ENCODE peak calls at places on chromosomes 4 and X, in four cellular contexts. One of them, this sample, is unnamed.

GRCh38 chrX:140439455-140439854 is 65.4 kb downstream of the SOX3 start:
- DNase-seq in germinal center: no peak
- DNase-seq in activated CD8-positive, alpha-beta memory T cell treated with anti-CD3 and anti-CD28 coated beads for 1 hour: no peak
- DNase-seq in psoas muscle: no peak
- DNase-seq in this sample: no peak

GRCh38 chr4:87122252-87122651 is 98.2 kb downstream of the KLHL8 start:
- DNase-seq in germinal center: no peak
- DNase-seq in activated CD8-positive, alpha-beta memory T cell treated with anti-CD3 and anti-CD28 coated beads for 1 hour: no peak
- DNase-seq in psoas muscle: peak
- DNase-seq in this sample: no peak

GRCh38 chr4:166143227-166143626 is 270.2 kb downstream of the TLL1 start:
- DNase-seq in germinal center: no peak
- DNase-seq in activated CD8-positive, alpha-beta memory T cell treated with anti-CD3 and anti-CD28 coated beads for 1 hour: no peak
- DNase-seq in psoas muscle: no peak
- DNase-seq in this sample: no peak

GRCh38 chrX:78619829-78620228 is 39.3 kb downstream of the RTL3 start:
- DNase-seq in germinal center: no peak
- DNase-seq in activated CD8-positive, alpha-beta memory T cell treated with anti-CD3 and anti-CD28 coated beads for 1 hour: no peak
- DNase-seq in psoas muscle: no peak
- DNase-seq in this sample: no peak

GRCh38 chr4:108559911-108560310 is 60.5 kb upstream of the RPL34 start:
- DNase-seq in germinal center: no peak
- DNase-seq in activated CD8-positive, alpha-beta memory T cell treated with anti-CD3 and anti-CD28 coated beads for 1 hour: no peak
- DNase-seq in psoas muscle: no peak
- DNase-seq in this sample: no peak

GRCh38 chr4:2837904-2838496 is 5.6 kb upstream of the ADD1 start:
- DNase-seq in germinal center: peak
- DNase-seq in activated CD8-positive, alpha-beta memory T cell treated with anti-CD3 and anti-CD28 coated beads for 1 hour: peak
- DNase-seq in psoas muscle: no peak
- DNase-seq in this sample: no peak

GRCh38 chr4:44848466-44848865 is 122.1 kb upstream of the GNPDA2 start:
- DNase-seq in germinal center: no peak
- DNase-seq in activated CD8-positive, alpha-beta memory T cell treated with anti-CD3 and anti-CD28 coated beads for 1 hour: no peak
- DNase-seq in psoas muscle: no peak
- DNase-seq in this sample: no peak

GRCh38 chr4:183926950-183927349 is 21.8 kb downstream of the STOX2 start:
- DNase-seq in germinal center: no peak
- DNase-seq in activated CD8-positive, alpha-beta memory T cell treated with anti-CD3 and anti-CD28 coated beads for 1 hour: no peak
- DNase-seq in psoas muscle: no peak
- DNase-seq in this sample: no peak

GRCh38 chr4:14117575-14118228 is 490.2 kb upstream of the BOD1L1 start:
- DNase-seq in germinal center: no peak
- DNase-seq in activated CD8-positive, alpha-beta memory T cell treated with anti-CD3 and anti-CD28 coated beads for 1 hour: no peak
- DNase-seq in psoas muscle: no peak
- DNase-seq in this sample: no peak

GRCh38 chr4:134668237-134668636 is 466.6 kb upstream of the PABPC4L start:
- DNase-seq in germinal center: no peak
- DNase-seq in activated CD8-positive, alpha-beta memory T cell treated with anti-CD3 and anti-CD28 coated beads for 1 hour: no peak
- DNase-seq in psoas muscle: no peak
- DNase-seq in this sample: no peak

GRCh38 chr4:116073051-116073450 is 959.6 kb upstream of the NDST4 start:
- DNase-seq in germinal center: no peak
- DNase-seq in activated CD8-positive, alpha-beta memory T cell treated with anti-CD3 and anti-CD28 coated beads for 1 hour: no peak
- DNase-seq in psoas muscle: no peak
- DNase-seq in this sample: no peak

GRCh38 chrX:149829751-149830191 is 48.0 kb downstream of the MAGEA9 start:
- DNase-seq in germinal center: no peak
- DNase-seq in activated CD8-positive, alpha-beta memory T cell treated with anti-CD3 and anti-CD28 coated beads for 1 hour: no peak
- DNase-seq in psoas muscle: no peak
- DNase-seq in this sample: peak

GRCh38 chr4:127967141-127967775 is 2.1 kb downstream of the ABHD18 start:
- DNase-seq in germinal center: no peak
- DNase-seq in activated CD8-positive, alpha-beta memory T cell treated with anti-CD3 and anti-CD28 coated beads for 1 hour: no peak
- DNase-seq in psoas muscle: no peak
- DNase-seq in this sample: no peak

GRCh38 chr4:13917010-13917409 is 289.5 kb upstream of the BOD1L1 start:
- DNase-seq in germinal center: no peak
- DNase-seq in activated CD8-positive, alpha-beta memory T cell treated with anti-CD3 and anti-CD28 coated beads for 1 hour: no peak
- DNase-seq in psoas muscle: no peak
- DNase-seq in this sample: no peak

GRCh38 chrX:30278365-30278764 is 30.8 kb downstream of the NR0B1 start:
- DNase-seq in germinal center: no peak
- DNase-seq in activated CD8-positive, alpha-beta memory T cell treated with anti-CD3 and anti-CD28 coated beads for 1 hour: no peak
- DNase-seq in psoas muscle: no peak
- DNase-seq in this sample: no peak

GRCh38 chrX:65689377-65689776 is 21.9 kb downstream of the MSN start:
- DNase-seq in germinal center: no peak
- DNase-seq in activated CD8-positive, alpha-beta memory T cell treated with anti-CD3 and anti-CD28 coated beads for 1 hour: no peak
- DNase-seq in psoas muscle: no peak
- DNase-seq in this sample: no peak

GRCh38 chr4:43835869-43836268 is 612.7 kb downstream of the KCTD8 start:
- DNase-seq in germinal center: no peak
- DNase-seq in activated CD8-positive, alpha-beta memory T cell treated with anti-CD3 and anti-CD28 coated beads for 1 hour: no peak
- DNase-seq in psoas muscle: no peak
- DNase-seq in this sample: no peak

GRCh38 chr4:80036949-80037348 is 36.1 kb downstream of the ANTXR2 start:
- DNase-seq in germinal center: no peak
- DNase-seq in activated CD8-positive, alpha-beta memory T cell treated with anti-CD3 and anti-CD28 coated beads for 1 hour: no peak
- DNase-seq in psoas muscle: no peak
- DNase-seq in this sample: no peak

GRCh38 chrX:2516612-2517011 is 15.8 kb upstream of the DHRSX start:
- DNase-seq in germinal center: no peak
- DNase-seq in activated CD8-positive, alpha-beta memory T cell treated with anti-CD3 and anti-CD28 coated beads for 1 hour: no peak
- DNase-seq in psoas muscle: no peak
- DNase-seq in this sample: peak

GRCh38 chr4:108081251-108081650 is 87.5 kb downstream of the LEF1 start:
- DNase-seq in germinal center: no peak
- DNase-seq in activated CD8-positive, alpha-beta memory T cell treated with anti-CD3 and anti-CD28 coated beads for 1 hour: no peak
- DNase-seq in psoas muscle: no peak
- DNase-seq in this sample: no peak

GRCh38 chrX:46376246-46376885 is 168.9 kb downstream of the ZNF674 start:
- DNase-seq in germinal center: no peak
- DNase-seq in activated CD8-positive, alpha-beta memory T cell treated with anti-CD3 and anti-CD28 coated beads for 1 hour: no peak
- DNase-seq in psoas muscle: no peak
- DNase-seq in this sample: no peak

GRCh38 chr4:23320881-23321612 is 568.8 kb downstream of the PPARGC1A start:
- DNase-seq in germinal center: no peak
- DNase-seq in activated CD8-positive, alpha-beta memory T cell treated with anti-CD3 and anti-CD28 coated beads for 1 hour: no peak
- DNase-seq in psoas muscle: no peak
- DNase-seq in this sample: no peak

GRCh38 chr4:142129473-142129872 is 493.1 kb downstream of the IL15 start:
- DNase-seq in germinal center: no peak
- DNase-seq in activated CD8-positive, alpha-beta memory T cell treated with anti-CD3 and anti-CD28 coated beads for 1 hour: no peak
- DNase-seq in psoas muscle: no peak
- DNase-seq in this sample: no peak

GRCh38 chr4:17059192-17059634 is 160.8 kb upstream of the LDB2 start:
- DNase-seq in germinal center: no peak
- DNase-seq in activated CD8-positive, alpha-beta memory T cell treated with anti-CD3 and anti-CD28 coated beads for 1 hour: no peak
- DNase-seq in psoas muscle: peak
- DNase-seq in this sample: no peak

GRCh38 chrX:48498374-48498809 is 10.4 kb upstream of the PORCN start:
- DNase-seq in germinal center: no peak
- DNase-seq in activated CD8-positive, alpha-beta memory T cell treated with anti-CD3 and anti-CD28 coated beads for 1 hour: no peak
- DNase-seq in psoas muscle: no peak
- DNase-seq in this sample: no peak

GRCh38 chr4:18756661-18757060 is 735.1 kb upstream of the LCORL start:
- DNase-seq in germinal center: no peak
- DNase-seq in activated CD8-positive, alpha-beta memory T cell treated with anti-CD3 and anti-CD28 coated beads for 1 hour: no peak
- DNase-seq in psoas muscle: no peak
- DNase-seq in this sample: no peak

GRCh38 chrX:136529795-136530194 is 2.2 kb upstream of the VGLL1 start:
- DNase-seq in germinal center: no peak
- DNase-seq in activated CD8-positive, alpha-beta memory T cell treated with anti-CD3 and anti-CD28 coated beads for 1 hour: no peak
- DNase-seq in psoas muscle: no peak
- DNase-seq in this sample: no peak

GRCh38 chr4:87257523-87257922 is 37.1 kb upstream of the KLHL8 start:
- DNase-seq in germinal center: no peak
- DNase-seq in activated CD8-positive, alpha-beta memory T cell treated with anti-CD3 and anti-CD28 coated beads for 1 hour: no peak
- DNase-seq in psoas muscle: no peak
- DNase-seq in this sample: no peak

GRCh38 chr4:677431-678293 is 3.3 kb downstream of the MYL5 start:
- DNase-seq in germinal center: no peak
- DNase-seq in activated CD8-positive, alpha-beta memory T cell treated with anti-CD3 and anti-CD28 coated beads for 1 hour: no peak
- DNase-seq in psoas muscle: peak
- DNase-seq in this sample: no peak

GRCh38 chr4:4864940-4865704 is 5.7 kb downstream of the MSX1 start:
- DNase-seq in germinal center: no peak
- DNase-seq in activated CD8-positive, alpha-beta memory T cell treated with anti-CD3 and anti-CD28 coated beads for 1 hour: no peak
- DNase-seq in psoas muscle: peak
- DNase-seq in this sample: no peak

GRCh38 chr4:185969657-185970056 is 99.3 kb upstream of the TLR3 start:
- DNase-seq in germinal center: no peak
- DNase-seq in activated CD8-positive, alpha-beta memory T cell treated with anti-CD3 and anti-CD28 coated beads for 1 hour: no peak
- DNase-seq in psoas muscle: no peak
- DNase-seq in this sample: no peak

GRCh38 chr4:184860018-184860530 is 34.3 kb upstream of the ACSL1 start:
- DNase-seq in germinal center: no peak
- DNase-seq in activated CD8-positive, alpha-beta memory T cell treated with anti-CD3 and anti-CD28 coated beads for 1 hour: no peak
- DNase-seq in psoas muscle: no peak
- DNase-seq in this sample: peak

GRCh38 chr4:27007507-27007906 is 146.9 kb downstream of the STIM2 start:
- DNase-seq in germinal center: no peak
- DNase-seq in activated CD8-positive, alpha-beta memory T cell treated with anti-CD3 and anti-CD28 coated beads for 1 hour: no peak
- DNase-seq in psoas muscle: no peak
- DNase-seq in this sample: no peak

GRCh38 chrX:75746891-75747639 is 38.0 kb downstream of the MAGEE2 start:
- DNase-seq in germinal center: peak
- DNase-seq in activated CD8-positive, alpha-beta memory T cell treated with anti-CD3 and anti-CD28 coated beads for 1 hour: no peak
- DNase-seq in psoas muscle: peak
- DNase-seq in this sample: peak

GRCh38 chr4:145099653-145100052 is 1.5 kb downstream of the ABCE1 start:
- DNase-seq in germinal center: peak
- DNase-seq in activated CD8-positive, alpha-beta memory T cell treated with anti-CD3 and anti-CD28 coated beads for 1 hour: no peak
- DNase-seq in psoas muscle: no peak
- DNase-seq in this sample: peak

GRCh38 chr4:75726577-75726976 is 2.2 kb downstream of the USO1 start:
- DNase-seq in germinal center: no peak
- DNase-seq in activated CD8-positive, alpha-beta memory T cell treated with anti-CD3 and anti-CD28 coated beads for 1 hour: no peak
- DNase-seq in psoas muscle: no peak
- DNase-seq in this sample: no peak

GRCh38 chrX:130680164-130681035 is 222.6 kb downstream of the ENOX2 start:
- DNase-seq in germinal center: no peak
- DNase-seq in activated CD8-positive, alpha-beta memory T cell treated with anti-CD3 and anti-CD28 coated beads for 1 hour: no peak
- DNase-seq in psoas muscle: no peak
- DNase-seq in this sample: no peak

This sample was measured in GM06990.